ENCODE peak calls at places on chromosomes 2 and 18, in ten cellular contexts. S is prostate gland, B is HCT116, Y is K562, W is HepG2, V is sigmoid colon, M is GM12878, I is stomach, G is H1, F is GM12891. Z is an unnamed sample.

GRCh38 chr2:240433973-240434727 is 1.3 kb upstream of the GPC1 start:
- DNase-seq in S (peak; percentile 78), B (peak; percentile 81), Y (peak; percentile 30), W (no peak), V (peak; percentile 82), M (no peak), I (no peak), G (no peak), F (no peak), Z (no peak)

GRCh38 chr2:238878051-238878735 is 30.3 kb downstream of the TWIST2 start:
- DNase-seq in S (no peak), B (no peak), Y (no peak), W (no peak), V (no peak), M (no peak), I (no peak), G (no peak), F (no peak), Z (no peak)

GRCh38 chr2:234003972-234004617 is 46.4 kb upstream of the SPP2 start:
- DNase-seq in S (no peak), B (peak; percentile 77), Y (no peak), W (no peak), V (no peak), M (no peak), I (no peak), G (no peak), F (no peak), Z (no peak)

GRCh38 chr18:63131106-63131943 is 188.2 kb downstream of the BCL2 start:
- DNase-seq in S (peak; percentile 68), B (no peak), Y (peak; percentile 16), W (peak; percentile 16), V (peak; percentile 73), M (no peak), I (no peak), G (no peak), F (no peak), Z (no peak)

GRCh38 chr18:52620926-52621439 is 281.0 kb downstream of the DCC start:
- DNase-seq in S (no peak), B (no peak), Y (no peak), W (no peak), V (no peak), M (no peak), I (no peak), G (no peak), F (no peak), Z (no peak)

GRCh38 chr2:171248205-171248662 is 87.5 kb upstream of the TLK1 start:
- DNase-seq in S (no peak), B (no peak), Y (no peak), W (no peak), V (no peak), M (peak; percentile 42), I (no peak), G (no peak), F (no peak), Z (no peak)

GRCh38 chr2:118046628-118047210 is 32.8 kb upstream of the CCDC93 start:
- DNase-seq in S (no peak), B (peak; percentile 26), Y (peak; percentile 20), W (peak; percentile 42), V (no peak), M (no peak), I (no peak), G (no peak), F (no peak), Z (no peak)

GRCh38 chr2:241702405-241703127 is 727 bp downstream of the ING5 start:
- DNase-seq in S (peak; percentile 85), B (peak; percentile 59), Y (peak; percentile 83), W (peak; percentile 85), V (peak; percentile 94), M (peak; percentile 37), I (peak; percentile 83), G (peak; percentile 90), F (peak; percentile 93), Z (no peak)

GRCh38 chr2:31421634-31422033 is 7.1 kb upstream of the XDH start:
- DNase-seq in S (no peak), B (no peak), Y (no peak), W (no peak), V (no peak), M (no peak), I (no peak), G (no peak), F (no peak), Z (no peak)

GRCh38 chr2:35082072-35082471 is 1273.5 kb upstream of the CRIM1 start:
- DNase-seq in S (no peak), B (no peak), Y (no peak), W (no peak), V (no peak), M (no peak), I (no peak), G (no peak), F (no peak), Z (no peak)

GRCh38 chr2:88549616-88550292 is 77.5 kb downstream of the EIF2AK3 start:
- DNase-seq in S (no peak), B (no peak), Y (no peak), W (no peak), V (no peak), M (no peak), I (no peak), G (peak; percentile 75), F (no peak), Z (no peak)

GRCh38 chr2:103660947-103661346 is 899.1 kb downstream of the TMEM182 start:
- DNase-seq in S (no peak), B (no peak), Y (no peak), W (no peak), V (no peak), M (no peak), I (no peak), G (no peak), F (no peak), Z (no peak)

GRCh38 chr2:186570587-186570986 is 19.3 kb upstream of the ITGAV start:
- DNase-seq in S (no peak), B (no peak), Y (no peak), W (peak; percentile 50), V (no peak), M (no peak), I (no peak), G (no peak), F (no peak), Z (no peak)

GRCh38 chr2:168798076-168798887 is 4.2 kb upstream of the NOSTRIN start:
- DNase-seq in S (no peak), B (no peak), Y (peak; percentile 80), W (no peak), V (no peak), M (no peak), I (no peak), G (no peak), F (no peak), Z (no peak)

GRCh38 chr2:203998195-203998804 is 61.7 kb downstream of the ICOS start:
- DNase-seq in S (no peak), B (no peak), Y (no peak), W (no peak), V (no peak), M (no peak), I (no peak), G (no peak), F (no peak), Z (no peak)

GRCh38 chr2:202032841-202033316 is 776 bp upstream of the FZD7 start:
- DNase-seq in S (peak; percentile 50), B (peak; percentile 16), Y (peak; percentile 38), W (no peak), V (peak; percentile 91), M (no peak), I (peak; percentile 47), G (peak; percentile 84), F (peak; percentile 38), Z (no peak)
- TF ChIP-seq POLR2A in S (no peak), B (no peak), Y (no peak), W (no peak), V (no peak), M (no peak), I (no peak), G (peak; percentile 80), F (no peak), Z (no peak)

DNA sequence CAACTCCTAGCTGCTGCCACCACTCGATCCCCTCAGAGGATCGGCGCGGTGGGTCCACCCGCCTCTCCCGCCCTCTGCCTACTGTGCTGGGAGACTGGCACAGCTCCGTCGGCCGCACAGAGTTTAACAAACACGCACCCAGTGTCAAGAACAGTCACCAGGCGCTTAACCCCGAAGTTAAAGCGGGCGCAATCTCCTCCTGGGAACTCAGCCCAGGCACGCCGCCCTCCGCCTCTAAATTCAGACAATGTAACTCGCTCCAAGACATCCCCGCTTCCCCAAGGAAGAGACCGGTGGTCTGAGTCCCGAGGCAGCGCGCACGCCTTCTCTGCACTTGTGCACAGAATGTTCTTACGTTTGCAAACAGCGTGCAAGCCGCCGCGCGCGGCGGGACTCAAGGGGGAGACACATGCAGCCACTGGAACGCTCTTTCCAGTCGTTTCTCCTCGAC is 533 bp downstream of the CXCR4 start:
- DNase-seq in S (no peak), B (no peak), Y (no peak), W (no peak), V (no peak), M (no peak), I (peak; percentile 48), G (no peak), F (no peak), Z (no peak)
- TF ChIP-seq POLR2AphosphoS5 in S (no peak), B (no peak), Y (no peak), W (no peak), V (no peak), M (no peak), I (no peak), G (no peak), F (no peak), Z (peak; percentile 42)

GRCh38 chr2:219243291-219243761 is 1.9 kb downstream of the GLB1L start:
- DNase-seq in S (no peak), B (no peak), Y (no peak), W (no peak), V (peak; percentile 81), M (no peak), I (no peak), G (no peak), F (no peak), Z (no peak)
- TF ChIP-seq POLR2A in S (peak; percentile 12), B (no peak), Y (no peak), W (no peak), V (no peak), M (no peak), I (no peak), G (no peak), F (no peak), Z (no peak)

GRCh38 chr2:105323117-105323516 is 6.4 kb downstream of the TGFBRAP1 start:
- DNase-seq in S (no peak), B (no peak), Y (no peak), W (no peak), V (no peak), M (no peak), I (no peak), G (no peak), F (no peak), Z (no peak)

GRCh38 chr2:105328281-105329196 is 996 bp downstream of the TGFBRAP1 start:
- DNase-seq in S (peak; percentile 15), B (no peak), Y (no peak), W (peak; percentile 39), V (peak; percentile 67), M (no peak), I (peak; percentile 43), G (no peak), F (no peak), Z (no peak)

GRCh38 chr2:105327690-105328089 is 1.8 kb downstream of the TGFBRAP1 start:
- DNase-seq in S (no peak), B (no peak), Y (no peak), W (no peak), V (no peak), M (no peak), I (no peak), G (no peak), F (no peak), Z (no peak)

GRCh38 chr2:105324732-105325131 is 4.8 kb downstream of the TGFBRAP1 start:
- DNase-seq in S (peak; percentile 35), B (no peak), Y (no peak), W (no peak), V (no peak), M (no peak), I (no peak), G (no peak), F (no peak), Z (no peak)

GRCh38 chr2:105325389-105325963 is 4.1 kb downstream of the TGFBRAP1 start:
- DNase-seq in S (no peak), B (no peak), Y (no peak), W (no peak), V (no peak), M (no peak), I (no peak), G (no peak), F (no peak), Z (no peak)
- TF ChIP-seq POLR2AphosphoS5 in S (no peak), B (no peak), Y (no peak), W (no peak), V (no peak), M (no peak), I (no peak), G (no peak), F (no peak), Z (no peak)

Z was measured in vagina.